ENCODE peak calls at places on chromosome 16, in four cellular contexts. F, L, Y and G are unnamed samples. For H3K4me1, the result is how much of the 10 kb centered on the place peaks cover.

GRCh38 chr16:68646948-68647659 is 2.0 kb downstream of the CDH3 start:
- DNase-seq in F (no peak), L (no peak), Y (no peak), G (no peak)

GRCh38 chr16:88760424-88761142 is 24.4 kb downstream of the PIEZO1 start:
- DNase-seq in L (no peak), F (no peak), Y (no peak), G (no peak)

GRCh38 chr16:9042943-9043680 is 48.3 kb upstream of the HAPSTR1 start:
- DNase-seq in Y (no peak), F (no peak), L (no peak), G (no peak)

GRCh38 chr16:47732122-47732805 is 271.1 kb downstream of the PHKB start:
- DNase-seq in Y (no peak), L (no peak), F (no peak), G (peak)

GRCh38 chr16:20676268-20676828 is 21.1 kb downstream of the ACSM1 start:
- DNase-seq in F (peak), Y (no peak), L (no peak), G (no peak)

GRCh38 chr16:30375830-30376229 is 1.2 kb downstream of the MYL11 start:
- DNase-seq in L (no peak), F (no peak), Y (no peak), G (no peak)

GRCh38 chr16:13038591-13038990 is 137.2 kb downstream of the SHISA9 start:
- DNase-seq in F (no peak), L (no peak), Y (no peak), G (no peak)

GRCh38 chr16:50273888-50274770 is 7.8 kb downstream of the ADCY7 start:
- DNase-seq in F (peak), L (no peak), Y (peak), G (no peak)

GRCh38 chr16:71854369-71854948 is 8.7 kb downstream of the ATXN1L start:
- DNase-seq in F (no peak), Y (no peak), L (no peak), G (no peak)

GRCh38 chr16:69724981-69725479 is 1.3 kb downstream of the NQO1 start:
- DNase-seq in F (no peak), L (peak), Y (no peak), G (no peak)

DNA sequence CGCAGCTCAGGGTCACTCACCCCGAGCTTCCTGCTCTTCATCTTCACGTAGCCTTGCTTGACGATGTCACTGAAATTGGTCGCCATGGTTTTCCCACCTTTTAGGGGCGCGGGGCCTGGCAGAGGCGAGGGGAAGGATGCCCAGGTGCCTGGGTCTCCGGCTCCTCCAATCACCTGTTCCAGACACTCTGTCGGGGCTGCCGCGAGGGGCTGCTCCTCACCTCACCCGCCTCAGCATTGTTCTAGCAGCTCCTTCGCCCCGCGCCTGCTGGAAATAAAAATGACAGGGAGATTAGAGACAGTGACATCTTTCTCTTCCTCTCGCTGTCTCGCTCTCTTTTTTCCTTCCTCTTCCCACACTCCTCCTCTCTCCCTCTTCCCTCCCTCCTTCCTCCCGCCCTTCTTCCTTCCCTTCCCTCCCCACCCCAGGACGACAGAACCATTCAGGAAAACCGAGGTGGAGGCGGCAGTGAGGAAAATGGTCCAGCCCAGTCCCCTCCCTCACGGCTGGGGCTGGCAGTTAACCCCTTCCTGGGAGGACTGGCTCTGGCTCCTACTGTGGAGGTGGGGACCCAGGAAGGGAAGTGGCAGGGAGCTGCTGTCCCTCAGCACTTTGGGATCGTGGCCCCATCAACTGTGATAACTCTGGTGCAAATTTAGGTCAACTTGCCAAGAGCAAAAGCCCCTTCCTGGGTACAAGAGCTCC is 6.7 kb downstream of the DOK4 start:
- DNase-seq in L (peak), F (no peak), Y (no peak), G (peak)
- H3K4me1 ChIP-seq in L (half or more), F (under half), Y (under half), G (half or more)

GRCh38 chr16:15833551-15833950 is 23.3 kb downstream of the MYH11 start:
- DNase-seq in F (no peak), Y (no peak), L (no peak), G (no peak)
- TF ChIP-seq CHD4 in F (no peak), Y (no peak), L (no peak), G (no peak)

GRCh38 chr16:75225678-75226515 is 7.1 kb downstream of the CTRB1 start:
- DNase-seq in L (no peak), Y (no peak), F (no peak), G (no peak)

GRCh38 chr16:75224683-75225082 is 5.9 kb downstream of the CTRB1 start:
- DNase-seq in F (no peak), L (no peak), Y (no peak), G (no peak)

GRCh38 chr16:75225092-75225491 is 6.3 kb downstream of the CTRB1 start:
- DNase-seq in F (no peak), L (no peak), Y (no peak), G (no peak)

GRCh38 chr16:75222271-75222783 is 3.5 kb downstream of the CTRB1 start:
- DNase-seq in Y (no peak), F (no peak), L (no peak), G (no peak)

DNA sequence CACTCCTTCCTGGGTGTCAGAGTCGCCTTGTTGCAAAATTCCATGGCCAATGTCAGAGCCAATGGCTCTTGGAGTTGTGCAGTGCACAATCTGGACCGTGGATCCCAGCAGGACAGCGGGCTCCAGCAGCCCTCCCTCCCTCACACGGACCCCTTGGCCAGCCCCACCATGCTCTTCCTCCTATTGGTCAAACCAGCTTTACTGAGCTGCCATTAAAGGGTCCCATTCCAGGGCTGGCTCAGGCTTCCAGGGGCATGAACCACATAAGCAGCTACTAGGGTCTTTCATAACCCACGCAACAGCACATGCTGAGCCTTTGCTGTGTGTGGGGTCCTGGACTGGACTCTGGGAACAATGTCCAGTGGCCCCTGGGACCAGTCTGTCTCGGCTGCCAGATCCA is 5.5 kb downstream of the CTRB1 start:
- DNase-seq in F (no peak), Y (no peak), L (no peak), G (no peak)
- H3K4me1 ChIP-seq in F (under half), Y (under half), L (under half), G (under half)

GRCh38 chr16:11624645-11625607 is 38.2 kb upstream of the LITAF start:
- DNase-seq in F (no peak), Y (no peak), L (no peak), G (no peak)
- TF ChIP-seq CHD4 in F (no peak), Y (peak), L (no peak), G (no peak)

GRCh38 chr16:80552277-80552676 is 11.5 kb downstream of the DYNLRB2 start:
- DNase-seq in F (no peak), Y (no peak), L (no peak), G (no peak)

GRCh38 chr16:80544326-80544725 is 3.5 kb downstream of the DYNLRB2 start:
- DNase-seq in F (no peak), Y (no peak), L (no peak), G (no peak)

GRCh38 chr16:80546249-80546648 is 5.5 kb downstream of the DYNLRB2 start:
- DNase-seq in L (no peak), Y (no peak), F (no peak), G (no peak)

GRCh38 chr16:80543162-80543561 is 2.4 kb downstream of the DYNLRB2 start:
- DNase-seq in Y (no peak), L (no peak), F (no peak), G (no peak)

GRCh38 chr16:80547145-80547544 is 6.4 kb downstream of the DYNLRB2 start:
- DNase-seq in F (no peak), L (no peak), Y (no peak), G (no peak)
- H3K4me1 ChIP-seq in F (under half), L (under half), Y (under half), G (under half)

DNA sequence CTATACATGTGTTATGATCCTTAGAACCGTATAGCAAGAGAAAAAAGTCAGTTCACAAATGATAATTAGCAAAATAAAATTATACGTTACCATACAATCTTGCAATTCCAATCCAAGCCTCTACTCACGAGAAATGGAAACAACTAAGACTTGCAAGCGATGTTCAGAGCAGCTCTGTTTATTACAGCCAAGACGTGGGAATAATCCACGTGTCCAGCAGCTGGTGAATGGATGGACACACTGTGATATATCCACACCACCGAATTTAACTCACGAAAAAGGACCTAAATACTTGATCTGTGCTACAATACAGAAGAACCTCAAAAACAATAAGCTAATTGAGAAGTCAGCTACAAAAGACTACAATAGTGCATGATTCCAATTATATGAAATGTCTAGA is 88.1 kb downstream of the ADCY9 start:
- DNase-seq in Y (no peak), L (no peak), F (no peak), G (no peak)
- TF ChIP-seq CHD4 in Y (no peak), L (no peak), F (no peak), G (no peak)

DNA sequence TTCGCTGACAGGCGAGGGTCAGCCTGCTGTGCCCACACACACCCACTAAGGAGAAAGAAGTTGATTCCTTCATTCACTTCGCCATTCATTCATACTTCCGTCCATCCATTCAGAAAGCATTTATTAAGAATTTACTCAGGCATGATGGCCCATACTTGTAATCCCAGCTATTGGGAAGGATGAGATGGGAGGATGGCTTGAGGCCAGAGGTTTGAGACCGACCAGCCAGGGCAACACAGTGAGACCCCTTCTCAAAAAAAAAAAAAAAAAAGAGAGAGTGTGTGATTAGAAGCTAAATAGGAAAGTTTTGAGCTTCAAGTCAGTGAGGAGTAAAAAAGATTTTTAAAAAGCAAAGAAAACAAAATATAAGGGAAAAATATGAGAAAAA is 8.7 kb downstream of the CES2 start:
- DNase-seq in L (no peak), Y (no peak), F (no peak), G (no peak)
- H3K4me1 ChIP-seq in L (under half), Y (under half), F (under half), G (under half)

GRCh38 chr16:25464058-25464457 is 206.4 kb upstream of the ZKSCAN2 start:
- DNase-seq in L (no peak), F (no peak), Y (no peak), G (no peak)
- TF ChIP-seq CHD4 in L (no peak), F (no peak), Y (no peak), G (no peak)

GRCh38 chr16:11585460-11586374 is 1.0 kb downstream of the LITAF start:
- DNase-seq in L (peak), Y (no peak), F (no peak), G (peak)

GRCh38 chr16:11586375-11586855 is 304 bp downstream of the LITAF start:
- DNase-seq in F (no peak), Y (no peak), L (no peak), G (no peak)

GRCh38 chr16:11588321-11589244 is 1.9 kb upstream of the LITAF start:
- DNase-seq in Y (no peak), F (no peak), L (no peak), G (no peak)

GRCh38 chr16:11586856-11587642 is at the start of gene LITAF:
- DNase-seq in L (no peak), F (no peak), Y (peak), G (peak)

GRCh38 chr16:11587643-11588247 is 1.0 kb upstream of the LITAF start:
- DNase-seq in Y (no peak), F (no peak), L (no peak), G (no peak)
- H3K4me1 ChIP-seq in Y (under half), F (under half), L (under half), G (under half)